ENCODE peak calls at places on chromosomes 7 and 10, in four cellular contexts. One of them, this sample, is unnamed.
A peak's percentile ranks its signal among the peaks of the same experiment; 100 is the strongest.

GRCh38 chr10:91424016-91424415 is 13.9 kb downstream of the HECTD2 start:
- DNase-seq in K562: no peak
- DNase-seq in HepG2: no peak
- DNase-seq in WTC11: no peak
- DNase-seq in this sample: no peak

GRCh38 chr7:26853788-26854393 is 10.5 kb downstream of the SKAP2 start:
- DNase-seq in HepG2: peak; percentile 14
- DNase-seq in WTC11: no peak
- DNase-seq in K562: no peak
- DNase-seq in this sample: no peak

GRCh38 chr7:134742688-134743350 is 36.6 kb upstream of the CALD1 start:
- DNase-seq in WTC11: no peak
- DNase-seq in K562: peak; percentile 77
- DNase-seq in HepG2: no peak
- DNase-seq in this sample: no peak

GRCh38 chr10:123134058-123134914 is 1.5 kb upstream of the HMX3 start:
- DNase-seq in K562: no peak
- DNase-seq in WTC11: no peak
- DNase-seq in HepG2: no peak
- DNase-seq in this sample: no peak

GRCh38 chr10:120283093-120283492 is 173.9 kb upstream of the PLPP4 start:
- DNase-seq in K562: no peak
- DNase-seq in HepG2: no peak
- DNase-seq in WTC11: no peak
- DNase-seq in this sample: no peak

GRCh38 chr10:103491729-103492364 is 1.7 kb upstream of the NEURL1 start:
- DNase-seq in K562: no peak
- DNase-seq in HepG2: peak; percentile 25
- DNase-seq in WTC11: no peak
- DNase-seq in this sample: no peak

GRCh38 chr10:123136806-123137642 is 1.3 kb downstream of the HMX3 start:
- DNase-seq in HepG2: no peak
- DNase-seq in K562: peak; percentile 41
- DNase-seq in WTC11: peak; percentile 62
- DNase-seq in this sample: no peak

GRCh38 chr7:50783304-50783703 is 608 bp upstream of the GRB10 start:
- DNase-seq in HepG2: no peak
- DNase-seq in WTC11: no peak
- DNase-seq in K562: no peak
- DNase-seq in this sample: no peak

GRCh38 chr10:100743626-100744135 is 1.7 kb upstream of the PAX2 start:
- DNase-seq in WTC11: peak; percentile 57
- DNase-seq in HepG2: peak; percentile 47
- DNase-seq in K562: peak; percentile 67
- DNase-seq in this sample: no peak

GRCh38 chr7:155284496-155285274 is 13.0 kb upstream of the INSIG1 start:
- DNase-seq in K562: no peak
- DNase-seq in HepG2: no peak
- DNase-seq in WTC11: no peak
- DNase-seq in this sample: no peak

GRCh38 chr10:42149027-42149700 is 489.2 kb downstream of the ZNF33B start:
- DNase-seq in HepG2: no peak
- DNase-seq in WTC11: no peak
- DNase-seq in K562: no peak
- DNase-seq in this sample: no peak

GRCh38 chr7:157347217-157347904 is 10.6 kb downstream of the DNAJB6 start:
- DNase-seq in WTC11: no peak
- DNase-seq in K562: no peak
- DNase-seq in HepG2: no peak
- DNase-seq in this sample: no peak

GRCh38 chr7:41771717-41772116 is 68.8 kb upstream of the INHBA start:
- DNase-seq in HepG2: no peak
- DNase-seq in K562: no peak
- DNase-seq in WTC11: peak; percentile 47
- DNase-seq in this sample: no peak

GRCh38 chr7:120052884-120053382 is 220.0 kb upstream of the KCND2 start:
- DNase-seq in HepG2: no peak
- DNase-seq in WTC11: no peak
- DNase-seq in K562: peak; percentile 53
- DNase-seq in this sample: no peak

GRCh38 chr7:30366606-30367005 is 82.2 kb downstream of the ZNRF2 start:
- DNase-seq in K562: no peak
- DNase-seq in HepG2: no peak
- DNase-seq in WTC11: no peak
- DNase-seq in this sample: no peak

GRCh38 chr7:4948402-4948801 is 10.6 kb downstream of the MMD2 start:
- DNase-seq in HepG2: no peak
- DNase-seq in K562: no peak
- DNase-seq in WTC11: no peak
- DNase-seq in this sample: no peak

GRCh38 chr7:112009081-112009480 is 197.1 kb downstream of the DOCK4 start:
- DNase-seq in HepG2: peak; percentile 43
- DNase-seq in WTC11: no peak
- DNase-seq in K562: no peak
- DNase-seq in this sample: no peak

GRCh38 chr7:18685961-18686360 is 190.4 kb downstream of the HDAC9 start:
- DNase-seq in HepG2: no peak
- DNase-seq in WTC11: no peak
- DNase-seq in K562: no peak
- DNase-seq in this sample: no peak

GRCh38 chr10:8054498-8055407 is at the start of gene GATA3:
- DNase-seq in K562: no peak
- DNase-seq in HepG2: no peak
- DNase-seq in WTC11: peak; percentile 71
- DNase-seq in this sample: no peak

GRCh38 chr10:96072673-96073072 is 29.3 kb downstream of the CCNJ start:
- DNase-seq in HepG2: no peak
- DNase-seq in WTC11: no peak
- DNase-seq in K562: peak; percentile 51
- DNase-seq in this sample: no peak

GRCh38 chr10:81600185-81600584 is 274.8 kb upstream of the NRG3 start:
- DNase-seq in HepG2: no peak
- DNase-seq in WTC11: no peak
- DNase-seq in K562: no peak
- DNase-seq in this sample: no peak

GRCh38 chr10:124539935-124540641 is 78.5 kb downstream of the LHPP start:
- DNase-seq in HepG2: peak; percentile 22
- DNase-seq in K562: peak; percentile 79
- DNase-seq in WTC11: peak; percentile 79
- DNase-seq in this sample: no peak

GRCh38 chr7:3559178-3559765 is 258.2 kb downstream of the SDK1 start:
- DNase-seq in HepG2: no peak
- DNase-seq in WTC11: no peak
- DNase-seq in K562: no peak
- DNase-seq in this sample: no peak

GRCh38 chr7:44060091-44060947 is 5.0 kb downstream of the PGAM2 start:
- DNase-seq in WTC11: no peak
- DNase-seq in HepG2: no peak
- DNase-seq in K562: no peak
- DNase-seq in this sample: no peak

GRCh38 chr10:60848126-60848525 is 69.8 kb downstream of the CDK1 start:
- DNase-seq in K562: no peak
- DNase-seq in HepG2: no peak
- DNase-seq in WTC11: no peak
- DNase-seq in this sample: no peak

GRCh38 chr7:16098585-16099179 is 322.7 kb downstream of the CRPPA start:
- DNase-seq in WTC11: no peak
- DNase-seq in HepG2: no peak
- DNase-seq in K562: peak; percentile 34
- DNase-seq in this sample: no peak

GRCh38 chr10:43108951-43109350 is 29.3 kb upstream of the CSGALNACT2 start:
- DNase-seq in K562: no peak
- DNase-seq in WTC11: no peak
- DNase-seq in HepG2: no peak
- DNase-seq in this sample: no peak

GRCh38 chr7:70694909-70695803 is 436.8 kb upstream of the GALNT17 start:
- DNase-seq in K562: no peak
- DNase-seq in HepG2: no peak
- DNase-seq in WTC11: peak; percentile 50
- DNase-seq in this sample: no peak

GRCh38 chr7:155188357-155188756 is 109.3 kb upstream of the INSIG1 start:
- DNase-seq in K562: no peak
- DNase-seq in WTC11: no peak
- DNase-seq in HepG2: no peak
- DNase-seq in this sample: no peak

GRCh38 chr10:61902448-61903183 is 1.1 kb downstream of the ARID5B start:
- DNase-seq in HepG2: peak; percentile 70
- DNase-seq in WTC11: no peak
- DNase-seq in K562: peak; percentile 62
- DNase-seq in this sample: no peak

GRCh38 chr10:17795807-17796596 is 13.1 kb upstream of the MRC1 start:
- DNase-seq in K562: no peak
- DNase-seq in WTC11: no peak
- DNase-seq in HepG2: no peak
- DNase-seq in this sample: no peak

DNA sequence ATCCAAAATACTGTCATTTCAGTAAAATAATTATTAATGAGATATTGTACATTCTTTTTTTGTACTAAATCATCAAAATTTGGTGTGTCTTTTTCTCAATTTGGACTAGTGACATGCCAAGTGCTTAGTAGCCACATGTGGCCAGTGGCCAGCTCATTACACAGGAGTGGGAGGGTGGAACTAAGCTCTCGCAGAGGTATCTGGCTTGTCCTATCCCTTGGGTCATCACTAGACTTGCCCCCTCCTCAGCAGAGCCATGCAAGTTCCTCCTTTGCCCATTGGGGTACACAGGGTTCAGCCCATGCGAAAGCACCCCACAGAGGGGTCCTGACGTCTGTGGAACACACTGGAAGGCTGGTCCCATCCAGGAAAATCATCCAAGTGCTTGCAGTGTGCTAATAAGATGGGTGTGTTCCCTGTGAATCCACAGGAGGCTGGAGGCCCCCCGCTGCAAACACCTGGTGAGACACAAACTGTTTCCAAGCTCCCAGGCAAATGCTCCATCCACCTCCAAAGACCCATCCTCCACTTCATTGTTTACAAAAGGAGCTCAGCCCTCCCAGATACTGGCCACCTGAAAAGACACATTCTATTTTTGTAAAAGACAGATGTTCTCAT is 1.3 kb downstream of the ARHGAP22 start:
- DNase-seq in WTC11: no peak
- DNase-seq in K562: no peak
- DNase-seq in HepG2: no peak
- DNase-seq in this sample: no peak
- TF ChIP-seq TCF7 in WTC11: no peak
- TF ChIP-seq TCF7 in K562: no peak
- TF ChIP-seq TCF7 in HepG2: no peak
- TF ChIP-seq TCF7 in this sample: no peak

DNA sequence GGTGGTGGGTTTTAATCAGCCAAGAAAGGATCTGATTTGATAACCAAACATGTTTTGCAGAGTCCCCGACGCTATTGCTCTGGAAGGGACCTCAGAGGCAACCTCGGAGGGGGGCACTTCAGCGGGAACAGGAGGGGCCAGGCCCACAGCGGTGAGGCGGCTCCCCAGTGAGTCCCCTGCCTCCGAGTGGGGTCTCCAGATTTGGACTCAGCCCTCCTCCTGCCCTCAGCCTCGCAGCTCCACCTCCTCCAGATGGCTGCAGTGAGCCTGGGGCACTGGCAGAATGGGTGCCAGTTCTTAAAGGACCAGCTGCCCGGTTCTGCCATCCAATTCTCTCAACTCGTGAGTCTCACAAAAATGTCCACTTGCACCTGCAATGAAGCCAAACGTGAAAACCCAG is 61.0 kb upstream of the NANOS1 start:
- DNase-seq in HepG2: no peak
- DNase-seq in WTC11: no peak
- DNase-seq in K562: no peak
- DNase-seq in this sample: no peak
- TF ChIP-seq TCF7 in HepG2: no peak
- TF ChIP-seq TCF7 in WTC11: no peak
- TF ChIP-seq TCF7 in K562: no peak
- TF ChIP-seq TCF7 in this sample: no peak

DNA sequence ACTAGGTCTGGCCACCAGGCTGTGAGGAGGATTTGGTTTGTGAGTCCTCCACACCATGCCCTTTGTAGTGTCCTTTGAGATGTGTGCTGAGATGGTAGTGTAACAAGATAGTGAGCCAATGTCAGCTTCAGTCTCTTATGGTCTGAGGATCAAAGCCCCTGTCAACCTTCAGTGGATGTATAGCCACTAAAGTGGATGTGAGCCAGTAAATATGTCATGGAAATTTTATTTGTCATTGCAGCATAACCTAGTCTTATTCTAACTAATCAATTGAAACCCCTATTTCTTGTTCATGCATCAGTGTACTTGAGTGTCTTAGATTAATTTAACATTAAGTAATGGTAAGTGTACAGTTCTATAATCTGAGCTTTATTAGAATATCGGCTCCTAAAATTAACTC is 51.0 kb upstream of the WAC start:
- DNase-seq in WTC11: no peak
- DNase-seq in K562: no peak
- DNase-seq in HepG2: no peak
- DNase-seq in this sample: no peak
- TF ChIP-seq TCF7 in WTC11: no peak
- TF ChIP-seq TCF7 in K562: no peak
- TF ChIP-seq TCF7 in HepG2: no peak
- TF ChIP-seq TCF7 in this sample: no peak

DNA sequence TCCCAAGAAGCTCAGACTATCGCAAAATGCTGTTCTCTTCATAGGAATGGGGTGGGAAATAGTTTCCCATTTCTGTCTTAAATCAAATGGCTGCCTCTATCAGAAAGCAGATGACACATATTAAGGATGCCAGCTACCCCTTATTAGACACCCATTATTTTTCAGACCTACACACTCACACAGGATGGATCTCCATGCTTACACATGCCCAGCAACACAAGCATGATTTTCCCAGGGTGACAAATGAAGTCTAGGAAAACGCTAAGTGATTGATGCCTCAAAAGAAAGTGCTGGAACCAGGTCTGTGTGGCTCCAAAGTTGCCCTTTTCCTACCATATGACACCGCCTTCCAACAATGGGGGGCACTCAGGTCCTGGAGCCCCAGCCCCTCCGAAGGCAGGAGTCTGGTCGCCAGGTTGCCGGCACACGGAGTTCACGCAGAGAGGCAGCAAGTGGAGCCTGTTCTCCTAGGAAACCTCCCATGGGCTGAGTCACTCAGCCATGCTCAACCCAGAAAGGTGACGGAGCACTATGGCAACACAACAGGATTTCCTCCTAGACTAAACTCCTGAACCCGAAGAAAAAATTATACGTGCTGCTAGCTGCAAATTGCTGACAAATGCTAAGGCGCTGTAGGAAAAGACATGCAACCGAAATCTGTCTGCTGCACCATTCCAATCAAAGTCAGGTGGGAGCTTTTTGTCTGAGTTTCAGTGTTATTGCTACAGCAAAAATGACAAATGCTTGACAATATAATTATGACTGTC is 19.8 kb downstream of the VOPP1 start:
- DNase-seq in WTC11: no peak
- DNase-seq in HepG2: no peak
- DNase-seq in K562: no peak
- DNase-seq in this sample: no peak
- TF ChIP-seq TCF7 in WTC11: no peak
- TF ChIP-seq TCF7 in HepG2: no peak
- TF ChIP-seq TCF7 in K562: no peak
- TF ChIP-seq TCF7 in this sample: no peak

GRCh38 chr10:27746364-27747095 is 911 bp upstream of the MKX start:
- DNase-seq in HepG2: no peak
- DNase-seq in WTC11: peak; percentile 16
- DNase-seq in K562: no peak
- DNase-seq in this sample: no peak
- TF ChIP-seq TCF7 in HepG2: no peak
- TF ChIP-seq TCF7 in WTC11: no peak
- TF ChIP-seq TCF7 in K562: no peak
- TF ChIP-seq TCF7 in this sample: no peak